ENCODE peak calls at places on chromosomes 6 and 20, in ten cellular contexts. N, Q, X, A, B, T, H, S, M and Z are unnamed samples.

GRCh38 chr6:144279484-144280150 is 5.5 kb upstream of the UTRN start:
- DNase-seq in N (no peak), Q (no peak), X (no peak), A (no peak), B (no peak), T (no peak), H (no peak), S (no peak), M (no peak), Z (no peak)

GRCh38 chr6:158056804-158057203 is 75.1 kb downstream of the SYNJ2 start:
- DNase-seq in N (no peak), Q (peak; percentile 54), X (no peak), A (no peak), B (no peak), T (no peak), H (no peak), S (no peak), M (no peak), Z (peak; percentile 15)

GRCh38 chr6:130513770-130514169 is 148.0 kb downstream of the TMEM200A start:
- DNase-seq in N (no peak), Q (no peak), X (peak; percentile 41), A (no peak), B (peak; percentile 65), T (no peak), H (peak; percentile 65), S (peak; percentile 35), M (no peak), Z (no peak)

GRCh38 chr6:101226677-101227135 is 166.8 kb upstream of the GRIK2 start:
- DNase-seq in N (no peak), Q (no peak), X (no peak), A (no peak), B (peak; percentile 3), T (peak; percentile 72), H (no peak), S (no peak), M (peak; percentile 2), Z (no peak)

GRCh38 chr6:34370371-34370770 is 22.1 kb downstream of the NUDT3 start:
- DNase-seq in N (no peak), Q (no peak), X (no peak), A (no peak), B (no peak), T (no peak), H (no peak), S (no peak), M (no peak), Z (no peak)

GRCh38 chr20:37643400-37643799 is 50.4 kb upstream of the CTNNBL1 start:
- DNase-seq in N (no peak), Q (no peak), X (peak; percentile 1), A (no peak), B (no peak), T (no peak), H (no peak), S (no peak), M (no peak), Z (no peak)

GRCh38 chr20:25291432-25292133 is 43.7 kb downstream of the PYGB start:
- DNase-seq in N (no peak), Q (no peak), X (no peak), A (peak; percentile 14), B (no peak), T (no peak), H (no peak), S (no peak), M (no peak), Z (peak; percentile 41)

GRCh38 chr6:53635322-53635721 is 30.2 kb downstream of the KLHL31 start:
- DNase-seq in N (no peak), Q (no peak), X (no peak), A (no peak), B (peak; percentile 30), T (no peak), H (no peak), S (no peak), M (no peak), Z (no peak)

GRCh38 chr20:50043573-50044352 is 61.0 kb downstream of the SNAI1 start:
- DNase-seq in N (no peak), Q (no peak), X (no peak), A (no peak), B (no peak), T (no peak), H (no peak), S (no peak), M (no peak), Z (no peak)

GRCh38 chr6:109458774-109459531 is 3.4 kb upstream of the MICAL1 start:
- DNase-seq in N (no peak), Q (peak; percentile 37), X (no peak), A (no peak), B (no peak), T (peak; percentile 53), H (peak; percentile 45), S (no peak), M (no peak), Z (no peak)

GRCh38 chr20:57326667-57327455 is 2.7 kb upstream of the SPO11 start:
- DNase-seq in N (no peak), Q (no peak), X (no peak), A (no peak), B (no peak), T (peak; percentile 15), H (no peak), S (peak; percentile 51), M (no peak), Z (no peak)

GRCh38 chr6:135145509-135145865 is 35.6 kb upstream of the MYB start:
- DNase-seq in N (no peak), Q (no peak), X (no peak), A (no peak), B (no peak), T (no peak), H (no peak), S (no peak), M (no peak), Z (no peak)

GRCh38 chr6:33204415-33205171 is at the start of gene HSD17B8:
- DNase-seq in N (peak; percentile 96), Q (peak; percentile 97), X (peak; percentile 88), A (peak; percentile 96), B (peak; percentile 86), T (peak; percentile 98), H (peak; percentile 86), S (peak; percentile 98), M (peak; percentile 90), Z (peak; percentile 96)
- H3K4me1 ChIP-seq in N (peaks cover 21% of the 10 kb centered on the region), Q (no peaks in the 10 kb centered on the region), X (peaks cover 43% of the 10 kb centered on the region), A (peaks cover 15% of the 10 kb centered on the region), B (peaks cover 34% of the 10 kb centered on the region), T (peaks cover 43% of the 10 kb centered on the region), H (peaks cover 30% of the 10 kb centered on the region), S (peaks cover 15% of the 10 kb centered on the region), M (peaks cover 46% of the 10 kb centered on the region), Z (peaks cover 30% of the 10 kb centered on the region)

DNA sequence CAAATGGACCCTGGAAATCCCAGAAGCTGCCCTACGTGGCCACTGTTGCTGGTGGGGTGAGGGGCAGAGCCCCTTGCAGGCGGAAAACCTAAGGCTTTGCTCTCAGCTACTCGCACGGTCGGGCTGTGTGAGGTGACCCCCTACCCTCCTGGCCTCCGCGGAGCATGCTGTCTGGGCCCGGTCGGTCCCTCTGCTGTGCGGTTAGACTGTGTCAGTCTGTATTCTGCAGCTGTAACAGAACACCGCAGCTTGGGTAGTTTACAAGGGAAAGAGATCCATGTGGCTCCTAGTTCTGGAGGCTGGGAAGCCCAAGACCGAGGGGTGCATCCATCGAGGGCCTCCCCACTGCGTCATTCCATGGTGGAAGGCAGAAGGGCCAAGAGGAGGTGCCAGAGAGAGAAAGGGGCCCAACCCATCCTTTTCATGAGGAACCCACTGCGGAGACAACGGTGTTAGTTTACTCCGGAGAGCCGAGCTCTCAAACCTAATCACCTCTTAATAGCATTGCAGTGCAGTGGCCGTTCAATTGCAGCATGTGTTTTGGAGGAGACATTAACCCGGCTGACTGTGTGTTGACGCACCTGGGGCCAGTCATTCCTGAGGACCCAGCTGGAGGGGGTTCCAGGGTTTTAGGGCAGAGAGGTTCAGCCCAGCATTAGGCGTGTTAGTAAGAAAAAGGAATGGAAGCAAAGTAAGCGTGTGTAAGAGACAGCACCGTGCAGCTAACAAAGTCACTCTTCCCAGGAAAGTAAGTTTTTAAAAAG is 18.3 kb downstream of the COL9A3 start:
- DNase-seq in N (no peak), Q (no peak), X (no peak), A (no peak), B (no peak), T (no peak), H (no peak), S (no peak), M (no peak), Z (peak; percentile 10)
- H3K4me1 ChIP-seq in N (no peaks in the 10 kb centered on the region), Q (no peaks in the 10 kb centered on the region), X (no peaks in the 10 kb centered on the region), A (no peaks in the 10 kb centered on the region), B (peaks cover 3% of the 10 kb centered on the region), T (peaks cover 28% of the 10 kb centered on the region), H (no peaks in the 10 kb centered on the region), S (peaks cover 21% of the 10 kb centered on the region), M (peaks cover 16% of the 10 kb centered on the region), Z (no peaks in the 10 kb centered on the region)

DNA sequence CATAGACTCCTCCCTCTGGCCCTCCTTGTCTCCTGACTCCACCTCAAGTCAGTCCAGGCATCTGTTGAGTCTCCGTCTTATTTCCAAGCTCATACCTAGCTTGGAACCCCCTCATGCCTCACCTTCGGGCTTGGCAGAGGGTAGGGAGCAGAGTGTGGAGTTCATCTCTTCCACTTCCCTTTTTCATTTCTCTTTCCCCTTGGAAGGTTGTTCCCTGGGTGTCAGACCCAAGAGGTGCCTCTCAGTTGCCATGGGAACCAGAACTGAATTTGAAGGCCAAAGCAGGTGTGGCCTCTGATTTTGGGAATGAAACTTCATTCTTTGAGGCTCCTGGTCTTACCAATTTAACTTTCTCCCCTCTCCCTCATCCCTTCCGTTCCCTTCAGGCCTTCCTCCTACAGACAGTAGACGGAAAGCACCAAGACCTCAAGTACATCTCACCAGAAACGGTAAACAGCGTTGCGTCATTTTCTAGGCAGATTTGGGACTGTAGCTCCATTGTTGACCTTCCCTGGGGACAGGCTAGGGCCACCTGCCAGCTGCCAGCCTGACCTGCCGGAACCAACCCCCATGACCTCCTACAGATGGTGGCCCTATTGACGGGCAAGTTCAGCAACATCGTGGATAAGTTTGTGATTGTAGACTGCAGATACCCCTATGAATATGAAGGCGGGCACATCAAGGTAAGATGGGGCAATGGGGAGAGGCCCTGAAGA is 6.6 kb downstream of the CDC25B start:
- DNase-seq in N (no peak), Q (no peak), X (no peak), A (no peak), B (no peak), T (no peak), H (no peak), S (no peak), M (no peak), Z (no peak)
- H3K4me1 ChIP-seq in N (no peaks in the 10 kb centered on the region), Q (no peaks in the 10 kb centered on the region), X (peaks cover 49% of the 10 kb centered on the region), A (peaks cover 7% of the 10 kb centered on the region), B (peaks cover 38% of the 10 kb centered on the region), T (peaks cover 27% of the 10 kb centered on the region), H (peaks cover 50% of the 10 kb centered on the region), S (peaks cover 35% of the 10 kb centered on the region), M (peaks cover 87% of the 10 kb centered on the region), Z (peaks cover 28% of the 10 kb centered on the region)

DNA sequence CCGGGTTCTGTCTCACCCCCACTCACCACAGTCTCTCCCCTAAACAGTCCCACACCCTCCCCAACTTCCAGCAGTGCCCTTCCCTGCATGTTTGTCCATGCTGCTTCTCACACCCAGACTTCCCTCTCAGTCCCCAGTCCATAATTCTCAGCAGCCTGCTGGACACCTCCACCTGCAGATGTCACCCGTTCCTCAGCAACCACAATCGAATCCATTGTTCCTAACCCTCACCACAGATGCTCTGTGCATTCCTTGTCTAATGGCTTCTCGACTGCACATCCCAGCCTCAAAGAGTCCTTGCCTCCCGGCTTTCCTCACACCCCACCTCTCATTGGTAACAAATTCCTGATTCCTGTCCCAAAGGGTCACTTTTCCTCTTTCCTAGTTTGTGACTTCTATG is 55.6 kb downstream of the GOPC start:
- DNase-seq in N (no peak), Q (no peak), X (no peak), A (no peak), B (no peak), T (no peak), H (no peak), S (no peak), M (no peak), Z (no peak)
- H3K4me1 ChIP-seq in N (no peaks in the 10 kb centered on the region), Q (no peaks in the 10 kb centered on the region), X (peaks cover 6% of the 10 kb centered on the region), A (no peaks in the 10 kb centered on the region), B (peaks cover 22% of the 10 kb centered on the region), T (no peaks in the 10 kb centered on the region), H (peaks cover 37% of the 10 kb centered on the region), S (no peaks in the 10 kb centered on the region), M (peaks cover 88% of the 10 kb centered on the region), Z (peaks cover 12% of the 10 kb centered on the region)